ENCODE peak calls at places on chromosomes 7 and 10, in ten cellular contexts. L is amniotic stem cell, F is heart left ventricle, I is substantia nigra, U is upper lobe of right lung, E is A673, K is neural progenitor cell, Y is astrocyte of the hippocampus, Q is caudate nucleus, V is OCI-M1. Z is an unnamed sample.

GRCh38 chr7:107560898-107561516 is 2.7 kb downstream of the COG5 start:
- DNase-seq in I (no peak), F (no peak), E (no peak), K (no peak), Y (peak; percentile 11), L (no peak), Q (no peak), V (peak; percentile 62), U (no peak), Z (no peak)

GRCh38 chr10:16352146-16352545 is 84.7 kb upstream of the PTER start:
- DNase-seq in U (no peak), F (no peak), V (no peak), I (no peak), Q (no peak), E (no peak), K (no peak), L (no peak), Y (no peak), Z (no peak)

GRCh38 chr10:77552252-77552651 is 85.4 kb downstream of the KCNMA1 start:
- DNase-seq in E (no peak), U (no peak), K (no peak), Y (no peak), Q (no peak), F (no peak), I (no peak), V (peak; percentile 69), L (no peak), Z (no peak)

GRCh38 chr7:40205992-40206391 is 71.2 kb downstream of the SUGCT start:
- DNase-seq in K (no peak), I (no peak), U (no peak), E (no peak), F (no peak), Q (no peak), V (no peak), L (no peak), Y (no peak), Z (no peak)

GRCh38 chr7:73342645-73343044 is 14.7 kb downstream of the FKBP6 start:
- DNase-seq in Y (peak; percentile 66), K (peak; percentile 71), U (no peak), Q (no peak), I (peak; percentile 13), F (no peak), E (peak; percentile 66), L (no peak), V (peak; percentile 26), Z (peak; percentile 2)

GRCh38 chr7:69245646-69246045 is 352.6 kb upstream of the AUTS2 start:
- DNase-seq in F (no peak), I (no peak), Q (no peak), U (no peak), Y (peak; percentile 63), K (no peak), L (no peak), E (no peak), V (no peak), Z (no peak)

GRCh38 chr7:131108212-131108980 is 219.3 kb upstream of the MKLN1 start:
- DNase-seq in E (peak; percentile 13), U (no peak), K (no peak), Q (no peak), F (no peak), V (no peak), I (no peak), L (no peak), Y (peak; percentile 23), Z (no peak)

GRCh38 chr7:20141666-20142065 is 75.5 kb downstream of the MACC1 start:
- DNase-seq in U (no peak), L (no peak), F (no peak), E (peak; percentile 10), V (no peak), Q (no peak), K (no peak), Y (peak; percentile 48), I (no peak), Z (no peak)